ENCODE peak calls at places on chromosomes 2 and 18, in ten cellular contexts. N is breast epithelium, U is Peyer's patch, S is uterus, R is adrenal gland, Q is IMR-90, V is HCT116, A is transverse colon, H is K562, O is suprapubic skin. L is an unnamed sample.
A peak's percentile ranks its signal among the peaks of the same experiment; 100 is the strongest.

GRCh38 chr2:158633261-158633660 is 161.9 kb upstream of the DAPL1 start:
- DNase-seq in R (no peak), O (no peak), Q (no peak), N (no peak), V (no peak), A (no peak), H (no peak), U (no peak), S (no peak), L (no peak)

GRCh38 chr2:10133007-10133647 is 10.6 kb downstream of the RRM2 start:
- DNase-seq in H (no peak), V (no peak), O (no peak), N (no peak), A (no peak), S (no peak), Q (no peak), U (peak; percentile 34), R (no peak), L (no peak)

GRCh38 chr18:79191418-79191817 is 122.2 kb downstream of the ATP9B start:
- DNase-seq in N (no peak), R (no peak), H (no peak), O (no peak), S (no peak), Q (no peak), A (no peak), U (no peak), V (no peak), L (no peak)

GRCh38 chr18:37265382-37265781 is 300.2 kb downstream of the CELF4 start:
- DNase-seq in U (no peak), R (no peak), V (no peak), A (no peak), N (no peak), S (no peak), Q (no peak), O (no peak), H (no peak), L (no peak)

GRCh38 chr2:239378918-239379640 is 21.7 kb downstream of the HDAC4 start:
- DNase-seq in U (peak; percentile 44), R (no peak), H (no peak), Q (no peak), A (no peak), S (no peak), V (no peak), N (no peak), O (peak; percentile 61), L (no peak)

GRCh38 chr2:213806125-213806726 is 522.0 kb downstream of the SPAG16 start:
- DNase-seq in Q (peak; percentile 38), R (no peak), U (no peak), V (no peak), S (no peak), O (no peak), A (no peak), N (no peak), H (no peak), L (no peak)

GRCh38 chr2:31023550-31023949 is 114.7 kb downstream of the GALNT14 start:
- DNase-seq in Q (no peak), U (no peak), A (no peak), N (no peak), H (no peak), S (no peak), V (no peak), O (no peak), R (no peak), L (no peak)

GRCh38 chr2:172865422-172865821 is 129.8 kb downstream of the RAPGEF4 start:
- DNase-seq in R (no peak), U (no peak), S (no peak), O (no peak), V (no peak), A (no peak), Q (peak; percentile 48), N (no peak), H (no peak), L (no peak)

GRCh38 chr2:229661478-229661877 is 52.9 kb downstream of the DNER start:
- DNase-seq in R (no peak), Q (no peak), O (no peak), V (no peak), U (no peak), A (no peak), H (no peak), S (no peak), N (no peak), L (no peak)

GRCh38 chr2:81747481-81748070 is 1443.0 kb upstream of the LRRTM1 start:
- DNase-seq in S (no peak), N (no peak), H (no peak), V (no peak), A (no peak), R (no peak), U (no peak), O (no peak), Q (no peak), L (no peak)

GRCh38 chr2:10378189-10378588 is 69.9 kb downstream of the ODC1 start:
- DNase-seq in R (no peak), V (no peak), S (no peak), O (no peak), N (no peak), Q (no peak), U (peak; percentile 86), H (no peak), A (peak; percentile 51), L (no peak)

GRCh38 chr18:27249933-27250332 is 64.8 kb upstream of the CHST9 start:
- DNase-seq in U (no peak), V (no peak), O (no peak), N (no peak), A (no peak), R (no peak), H (no peak), Q (no peak), S (no peak), L (no peak)

GRCh38 chr2:134231296-134231964 is 22.4 kb upstream of the MGAT5 start:
- DNase-seq in O (no peak), V (no peak), R (no peak), S (no peak), A (no peak), Q (peak; percentile 20), H (no peak), U (no peak), N (no peak), L (no peak)

GRCh38 chr18:31206787-31207381 is 44.2 kb upstream of the DSC1 start:
- DNase-seq in Q (peak; percentile 23), O (peak; percentile 80), V (peak; percentile 97), R (peak; percentile 60), U (peak; percentile 91), N (peak; percentile 80), A (peak; percentile 91), S (no peak), H (peak; percentile 24), L (no peak)
- TF ChIP-seq CTCF in Q (no peak), O (peak; percentile 43), V (peak; percentile 25), R (no peak), U (no peak), N (peak; percentile 51), A (peak; percentile 93), S (no peak), H (peak; percentile 47), L (no peak)

DNA sequence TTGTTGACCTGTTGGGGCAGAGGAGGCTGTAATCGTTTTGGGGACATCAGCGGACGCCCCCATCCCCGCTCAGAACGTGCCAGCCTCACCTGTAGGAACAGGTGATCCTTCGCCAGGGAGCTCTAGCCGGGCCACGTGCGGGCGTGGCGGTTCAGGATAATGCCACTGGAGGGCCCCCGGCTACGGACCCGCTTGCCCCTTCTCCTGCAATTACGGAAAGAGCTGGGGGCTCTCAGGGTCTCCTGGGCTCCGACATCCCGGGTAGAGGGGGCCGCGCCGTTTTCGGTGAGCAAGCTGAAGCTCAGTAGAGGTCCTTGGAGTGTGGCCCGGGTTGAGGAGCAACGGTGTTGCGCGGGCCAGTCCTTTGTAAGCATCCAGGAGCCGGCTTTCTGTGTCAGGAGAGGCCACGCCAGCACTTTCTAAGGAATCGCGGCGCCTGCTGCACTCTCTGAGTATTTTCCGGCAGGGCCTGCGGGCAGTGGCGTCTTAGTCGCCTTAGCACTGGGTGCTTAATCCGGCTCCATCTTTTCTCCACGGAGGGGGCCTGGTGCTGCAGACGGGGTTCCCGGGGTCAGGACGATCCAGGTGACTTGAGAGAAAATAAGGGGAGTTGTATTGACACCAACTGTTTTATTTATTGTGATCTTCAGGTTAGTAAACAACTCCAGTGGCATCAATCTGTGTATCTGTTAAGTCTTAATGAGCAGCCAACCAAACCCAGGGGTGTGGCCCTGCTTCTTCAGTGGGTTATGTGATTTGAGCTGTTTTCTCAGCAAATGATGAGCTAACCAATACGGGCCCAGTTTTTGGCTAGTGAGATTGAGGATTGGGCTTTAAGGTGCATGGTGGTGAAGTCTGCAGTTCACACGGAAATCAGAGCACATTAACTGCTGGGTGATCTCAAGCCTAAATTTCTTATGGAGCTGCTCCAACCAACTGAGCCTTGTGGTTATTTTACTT is 1.9 kb downstream of the MTCL1 start:
- DNase-seq in V (no peak), S (peak; percentile 33), N (peak; percentile 32), A (no peak), O (peak; percentile 70), Q (peak; percentile 73), R (peak; percentile 77), H (no peak), U (peak; percentile 67), L (no peak)
- H3K4me3 ChIP-seq in V (peak overlapping the region; percentile 50), S (peak overlapping the region; percentile 60), N (peak overlapping the region; percentile 92), A (peak overlapping the region; percentile 65), O (peak overlapping the region; percentile 60), Q (peak overlapping the region; percentile 93), R (no peak overlapping the region), H (no peak overlapping the region), U (peak overlapping the region; percentile 75), L (peak overlapping the region; percentile 58)

DNA sequence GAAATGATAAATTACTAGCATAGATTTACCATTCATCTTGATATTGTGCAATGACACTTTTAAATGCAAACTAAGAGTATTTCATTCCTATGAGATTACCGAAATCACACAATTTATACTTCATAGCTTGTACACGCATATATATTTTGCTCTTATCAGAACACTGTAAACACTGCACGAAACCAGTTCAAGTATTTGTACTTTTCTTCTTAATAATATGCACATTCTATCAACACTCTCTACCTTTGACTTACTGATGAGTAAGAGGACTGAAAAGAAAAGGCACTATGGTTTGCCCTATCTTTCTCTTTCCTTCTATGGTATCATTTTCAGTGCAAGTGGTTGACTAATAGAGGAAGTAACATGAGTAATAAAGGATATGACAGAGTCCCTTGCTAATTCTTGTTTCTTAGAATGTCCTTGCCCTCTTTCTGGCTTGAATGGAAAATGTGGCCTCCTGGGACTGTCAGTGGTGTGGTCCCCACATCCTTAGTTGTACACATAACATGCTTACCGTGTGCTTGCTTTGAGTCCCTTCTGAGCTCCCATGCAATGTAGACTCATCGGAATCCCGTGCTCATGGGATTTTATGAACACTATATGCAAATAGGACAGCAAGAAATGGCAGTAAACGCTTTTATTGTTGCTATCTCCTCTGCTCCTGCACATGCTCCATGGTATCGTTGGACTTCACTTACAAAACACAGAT is 363.5 kb upstream of the TNP1 start:
- DNase-seq in H (no peak), A (no peak), R (peak; percentile 62), Q (peak; percentile 99), S (no peak), O (no peak), U (no peak), V (no peak), N (no peak), L (no peak)
- TF ChIP-seq POLR2A in H (no peak), A (no peak), R (no peak), Q (no peak), S (no peak), O (no peak), U (no peak), V (no peak), N (no peak), L (no peak)

DNA sequence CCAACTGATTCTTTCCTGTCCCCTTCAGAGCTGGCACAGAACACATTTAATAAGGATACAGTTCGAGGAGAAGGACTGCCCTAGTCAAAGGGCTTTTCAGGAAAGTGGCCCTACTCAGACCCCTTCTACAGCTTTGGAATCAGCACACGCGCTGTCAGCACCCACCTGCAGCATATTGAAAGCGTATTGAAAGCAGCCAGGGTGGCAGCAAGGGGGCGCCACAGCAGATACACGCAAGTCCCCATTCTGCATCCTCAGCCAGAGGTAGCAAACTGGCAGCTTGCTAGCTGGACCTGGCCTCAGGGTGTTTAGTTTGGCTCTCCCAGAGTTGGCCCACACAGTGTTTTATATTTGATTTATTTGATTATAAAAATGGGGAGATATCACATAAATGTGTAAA is 101.0 kb upstream of the NT5C1B start:
- DNase-seq in U (no peak), S (no peak), V (peak; percentile 15), N (no peak), Q (no peak), R (no peak), A (no peak), H (no peak), O (no peak), L (no peak)
- TF ChIP-seq CTCF in U (no peak), S (no peak), V (peak; percentile 62), N (no peak), Q (no peak), R (no peak), A (no peak), H (no peak), O (no peak), L (no peak)